ENCODE peak calls at places on chromosomes 2 and 18, in nine cellular contexts. A is K562; H is GM23248; E is astrocyte; Q is gastrocnemius medialis; S is effector memory CD4-positive, alpha-beta T cell; B is HepG2; V is MM.1S; J is fibroblast of lung. C is an unnamed sample.

GRCh38 chr2:44801676-44802408 is 139.7 kb upstream of the SIX3 start:
- DNase-seq in A (no peak), H (peak; percentile 10), E (no peak), Q (no peak), S (no peak), B (no peak), V (no peak), J (peak; percentile 14), C (no peak)

GRCh38 chr2:126761981-126762878 is 106.3 kb downstream of the GYPC start:
- DNase-seq in A (no peak), H (no peak), E (no peak), Q (no peak), S (peak; percentile 23), B (no peak), V (no peak), J (no peak), C (no peak)

GRCh38 chr2:53473236-53473635 is 294.4 kb upstream of the CHAC2 start:
- DNase-seq in A (no peak), H (peak; percentile 10), E (no peak), Q (no peak), S (no peak), B (peak; percentile 13), V (peak; percentile 24), J (no peak), C (no peak)

GRCh38 chr2:8028981-8029380 is 652.9 kb upstream of the ID2 start:
- DNase-seq in A (no peak), H (no peak), E (no peak), Q (no peak), S (no peak), B (no peak), V (no peak), J (no peak), C (no peak)

GRCh38 chr18:78980777-78981651 is 1.4 kb downstream of the SALL3 start:
- DNase-seq in A (no peak), H (no peak), E (no peak), Q (no peak), S (no peak), B (no peak), V (no peak), J (no peak), C (no peak)

GRCh38 chr2:171081649-171082111 is 79.0 kb downstream of the TLK1 start:
- DNase-seq in A (no peak), H (no peak), E (no peak), Q (no peak), S (no peak), B (no peak), V (no peak), J (no peak), C (no peak)

GRCh38 chr2:70680735-70681134 is 87.3 kb downstream of the ADD2 start:
- DNase-seq in A (no peak), H (no peak), E (no peak), Q (no peak), S (no peak), B (no peak), V (no peak), J (no peak), C (no peak)

GRCh38 chr2:70537840-70538239 is 15.8 kb downstream of the TGFA start:
- DNase-seq in A (no peak), H (no peak), E (no peak), Q (no peak), S (no peak), B (no peak), V (no peak), J (no peak), C (no peak)

GRCh38 chr2:32009479-32010256 is 1.1 kb downstream of the MEMO1 start:
- DNase-seq in A (peak; percentile 68), H (peak; percentile 72), E (no peak), Q (no peak), S (peak; percentile 19), B (no peak), V (peak; percentile 34), J (peak; percentile 24), C (no peak)

GRCh38 chr2:32011566-32011960 is 755 bp upstream of the MEMO1 start:
- DNase-seq in A (no peak), H (peak; percentile 21), E (no peak), Q (no peak), S (no peak), B (no peak), V (peak; percentile 20), J (no peak), C (no peak)

GRCh38 chr2:32010670-32011565 is at the start of gene MEMO1:
- DNase-seq in A (peak; percentile 93), H (peak; percentile 96), E (peak; percentile 89), Q (peak; percentile 91), S (peak; percentile 82), B (peak; percentile 91), V (peak; percentile 96), J (peak; percentile 93), C (peak; percentile 96)

GRCh38 chr2:32006992-32007391 is 3.8 kb downstream of the MEMO1 start:
- DNase-seq in A (no peak), H (peak; percentile 5), E (no peak), Q (no peak), S (no peak), B (peak; percentile 50), V (no peak), J (no peak), C (no peak)

GRCh38 chr2:32008811-32009478 is 1.9 kb downstream of the MEMO1 start:
- DNase-seq in A (no peak), H (peak; percentile 59), E (peak; percentile 26), Q (no peak), S (no peak), B (peak; percentile 32), V (peak; percentile 51), J (peak; percentile 21), C (no peak)
- H3K9me3 ChIP-seq in A (no peaks in the 10 kb centered on the region), H (no peaks in the 10 kb centered on the region), E (no peaks in the 10 kb centered on the region), Q (no peaks in the 10 kb centered on the region), S (no peaks in the 10 kb centered on the region), B (no peaks in the 10 kb centered on the region), V (no peaks in the 10 kb centered on the region), J (no peaks in the 10 kb centered on the region), C (no peaks in the 10 kb centered on the region)

DNA sequence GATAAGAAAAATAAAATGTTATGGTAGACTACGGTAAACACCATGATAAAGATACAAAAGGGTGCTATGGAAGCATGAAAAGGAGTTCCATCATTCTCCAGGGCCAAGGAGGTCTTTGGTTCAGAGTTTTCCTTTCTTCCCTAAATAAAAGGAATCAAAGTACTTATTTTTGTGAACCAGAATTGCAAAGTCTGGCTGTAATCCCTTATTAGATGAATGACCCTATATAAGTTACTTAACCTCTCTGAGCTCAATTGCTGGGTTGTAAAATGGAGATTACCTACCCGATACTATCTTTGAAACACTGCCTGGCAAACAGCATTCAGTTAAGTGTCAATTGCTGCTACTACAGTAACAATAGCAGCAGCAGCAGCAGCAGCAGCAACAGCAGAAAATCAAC is 90.0 kb downstream of the C2orf74 start:
- DNase-seq in A (no peak), H (no peak), E (no peak), Q (no peak), S (no peak), B (no peak), V (no peak), J (no peak), C (no peak)
- H3K27me3 ChIP-seq in A (no peaks in the 10 kb centered on the region), H (no peaks in the 10 kb centered on the region), E (no peaks in the 10 kb centered on the region), Q (no peaks in the 10 kb centered on the region), S (no peaks in the 10 kb centered on the region), B (no peaks in the 10 kb centered on the region), V (no peaks in the 10 kb centered on the region), J (no peaks in the 10 kb centered on the region), C (no peaks in the 10 kb centered on the region)

GRCh38 chr2:21019000-21019677 is 24.7 kb downstream of the APOB start:
- DNase-seq in A (no peak), H (no peak), E (no peak), Q (no peak), S (no peak), B (no peak), V (no peak), J (no peak), C (no peak)

GRCh38 chr2:21019678-21020021 is 24.2 kb downstream of the APOB start:
- DNase-seq in A (no peak), H (no peak), E (no peak), Q (no peak), S (no peak), B (no peak), V (no peak), J (no peak), C (no peak)

GRCh38 chr2:21021430-21021829 is 22.4 kb downstream of the APOB start:
- DNase-seq in A (no peak), H (no peak), E (no peak), Q (no peak), S (no peak), B (no peak), V (no peak), J (no peak), C (no peak)

GRCh38 chr2:21020668-21021288 is 23.1 kb downstream of the APOB start:
- DNase-seq in A (no peak), H (no peak), E (no peak), Q (no peak), S (no peak), B (no peak), V (no peak), J (no peak), C (no peak)

GRCh38 chr2:21020031-21020667 is 23.7 kb downstream of the APOB start:
- DNase-seq in A (no peak), H (no peak), E (no peak), Q (no peak), S (no peak), B (no peak), V (no peak), J (no peak), C (no peak)
- H3K9me3 ChIP-seq in A (no peaks in the 10 kb centered on the region), H (no peaks in the 10 kb centered on the region), E (peaks cover 3% of the 10 kb centered on the region), Q (no peaks in the 10 kb centered on the region), S (no peaks in the 10 kb centered on the region), B (no peaks in the 10 kb centered on the region), V (no peaks in the 10 kb centered on the region), J (no peaks in the 10 kb centered on the region), C (no peaks in the 10 kb centered on the region)

GRCh38 chr2:100213595-100213994 is 71.2 kb upstream of the AFF3 start:
- DNase-seq in A (no peak), H (no peak), E (no peak), Q (no peak), S (no peak), B (no peak), V (no peak), J (no peak), C (no peak)

GRCh38 chr2:100215375-100215774 is 73.0 kb upstream of the AFF3 start:
- DNase-seq in A (no peak), H (no peak), E (no peak), Q (no peak), S (no peak), B (no peak), V (no peak), J (no peak), C (no peak)

GRCh38 chr2:100214265-100214961 is 72.0 kb upstream of the AFF3 start:
- DNase-seq in A (no peak), H (no peak), E (no peak), Q (no peak), S (no peak), B (peak; percentile 66), V (no peak), J (no peak), C (no peak)

GRCh38 chr2:100217323-100217722 is 74.9 kb upstream of the AFF3 start:
- DNase-seq in A (no peak), H (no peak), E (no peak), Q (no peak), S (no peak), B (no peak), V (no peak), J (no peak), C (no peak)

DNA sequence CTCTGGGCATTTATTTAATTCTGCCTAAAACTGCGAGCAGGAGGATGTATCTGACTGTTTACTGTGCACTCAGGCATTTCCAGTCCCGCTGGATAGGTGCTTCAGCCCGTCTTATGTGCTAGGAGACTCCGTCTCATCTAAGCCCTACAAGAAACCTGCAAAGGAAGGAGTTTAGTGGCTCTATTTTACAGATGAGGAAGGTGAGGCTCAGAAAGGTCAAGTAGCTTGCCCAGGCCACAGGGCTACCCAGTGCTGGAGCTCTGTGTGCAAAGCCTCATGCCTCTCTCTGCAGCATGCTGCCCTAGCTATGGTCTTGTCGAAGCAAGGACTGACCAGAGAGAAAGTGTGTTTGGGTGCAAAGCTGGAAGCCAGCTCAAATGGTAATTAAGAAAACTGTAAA is 73.6 kb upstream of the AFF3 start:
- DNase-seq in A (no peak), H (no peak), E (no peak), Q (no peak), S (no peak), B (no peak), V (no peak), J (no peak), C (no peak)
- H3K27me3 ChIP-seq in A (peaks cover 3% of the 10 kb centered on the region), H (peaks cover 6% of the 10 kb centered on the region), E (peaks cover 3% of the 10 kb centered on the region), Q (no peaks in the 10 kb centered on the region), S (no peaks in the 10 kb centered on the region), B (peaks cover 1% of the 10 kb centered on the region), V (no peaks in the 10 kb centered on the region), J (peaks cover 2% of the 10 kb centered on the region), C (no peaks in the 10 kb centered on the region)